ENCODE peak calls at places on chromosome 6, in six cellular contexts. E is NCI-H1092 treated with DMSO at 0.1 percent for 48 hours, J is nephron progenitor cell, W is astrocyte of the cerebellum, M is iris pigment epithelial cell, U is NCI-H2029 treated with DMSO at 0.1 percent for 48 hours. F is an unnamed sample.

GRCh38 chr6:166446567-166447065 is 63.9 kb upstream of the MPC1 start:
- DNase-seq in E (no peak), J (no peak), W (no peak), M (peak; percentile 45), U (no peak), F (no peak)

GRCh38 chr6:30507849-30508843 is 18.8 kb downstream of the HLA-E start:
- DNase-seq in E (no peak), J (no peak), W (no peak), M (no peak), U (no peak), F (no peak)

GRCh38 chr6:104771258-104771832 is 88.4 kb downstream of the HACE1 start:
- DNase-seq in E (peak; percentile 28), J (no peak), W (peak; percentile 9), M (peak; percentile 44), U (peak; percentile 47), F (no peak)

GRCh38 chr6:159966981-159967380 is 1.9 kb upstream of the IGF2R start:
- DNase-seq in E (no peak), J (no peak), W (no peak), M (no peak), U (no peak), F (no peak)

GRCh38 chr6:44128020-44128917 is 915 bp downstream of the TMEM63B start:
- DNase-seq in E (peak; percentile 47), J (peak; percentile 54), W (no peak), M (peak; percentile 48), U (no peak), F (peak; percentile 56)

GRCh38 chr6:63690210-63690609 is 54.6 kb downstream of the PHF3 start:
- DNase-seq in E (no peak), J (no peak), W (no peak), M (no peak), U (no peak), F (no peak)

GRCh38 chr6:5753187-5753586 is 253.5 kb downstream of the NRN1 start:
- DNase-seq in E (no peak), J (no peak), W (no peak), M (no peak), U (no peak), F (no peak)

GRCh38 chr6:149457316-149457884 is 27.4 kb downstream of the ZC3H12D start:
- DNase-seq in E (peak; percentile 4), J (no peak), W (no peak), M (peak; percentile 53), U (peak; percentile 8), F (no peak)

GRCh38 chr6:156933201-156934053 is 156.2 kb downstream of the ARID1B start:
- DNase-seq in E (peak; percentile 89), J (peak; percentile 16), W (no peak), M (no peak), U (peak; percentile 98), F (peak; percentile 83)

GRCh38 chr6:14353798-14354197 is 236.2 kb downstream of the CD83 start:
- DNase-seq in E (no peak), J (no peak), W (no peak), M (no peak), U (no peak), F (no peak)

GRCh38 chr6:14734416-14735340 is 511.2 kb upstream of the JARID2 start:
- DNase-seq in E (no peak), J (no peak), W (no peak), M (peak; percentile 88), U (peak; percentile 11), F (no peak)

GRCh38 chr6:117783280-117783679 is 108.0 kb downstream of the NUS1 start:
- DNase-seq in E (no peak), J (no peak), W (no peak), M (no peak), U (no peak), F (no peak)

GRCh38 chr6:30163090-30163917 is at the start of gene TRIM15:
- DNase-seq in E (no peak), J (no peak), W (no peak), M (no peak), U (no peak), F (peak; percentile 93)

GRCh38 chr6:132484680-132485018 is 28.3 kb downstream of the STX7 start:
- DNase-seq in E (no peak), J (no peak), W (no peak), M (no peak), U (no peak), F (no peak)

GRCh38 chr6:15961630-15962448 is 167.0 kb upstream of the MYLIP start:
- DNase-seq in E (no peak), J (no peak), W (no peak), M (no peak), U (no peak), F (no peak)

GRCh38 chr6:73177221-73177944 is 47.9 kb downstream of the KHDC1L start:
- DNase-seq in E (no peak), J (no peak), W (no peak), M (no peak), U (no peak), F (no peak)

GRCh38 chr6:141956046-141956761 is 176.5 kb upstream of the GJE1 start:
- DNase-seq in E (no peak), J (no peak), W (no peak), M (peak; percentile 8), U (no peak), F (no peak)

GRCh38 chr6:16673011-16673797 is 88.1 kb downstream of the ATXN1 start:
- DNase-seq in E (no peak), J (no peak), W (no peak), M (no peak), U (no peak), F (no peak)

GRCh38 chr6:114169763-114170162 is 173.1 kb downstream of the HS3ST5 start:
- DNase-seq in E (no peak), J (no peak), W (no peak), M (no peak), U (no peak), F (no peak)

GRCh38 chr6:41416165-41416837 is 80.9 kb downstream of the NCR2 start:
- DNase-seq in E (peak; percentile 36), J (no peak), W (no peak), M (no peak), U (no peak), F (no peak)

GRCh38 chr6:55511124-55511820 is 67.7 kb downstream of the HMGCLL1 start:
- DNase-seq in E (no peak), J (no peak), W (no peak), M (no peak), U (no peak), F (no peak)

F was measured in colonic mucosa.